ENCODE peak calls at places on chromosomes 11 and 22, in six cellular contexts. R is HepG2, F is suprapubic skin, C is small intestine, I is cardiac muscle cell, T is adipocyte. K is an unnamed sample. For H3K9me3, the result is how much of the 10 kb centered on the place peaks cover.

GRCh38 chr22:37508431-37508963 is 10.7 kb downstream of the CARD10 start:
- DNase-seq in R (no peak), F (no peak), C (no peak), I (no peak), T (no peak), K (no peak)

GRCh38 chr22:33575041-33575440 is 345.2 kb downstream of the LARGE1 start:
- DNase-seq in R (no peak), F (no peak), C (no peak), I (no peak), T (no peak), K (no peak)

GRCh38 chr11:62017878-62018642 is 50.6 kb upstream of the FTH1 start:
- DNase-seq in R (no peak), F (no peak), C (no peak), I (no peak), T (no peak), K (no peak)

GRCh38 chr11:117900720-117901440 is 24.4 kb upstream of the FXYD6 start:
- DNase-seq in R (no peak), F (peak), C (no peak), I (no peak), T (no peak), K (peak)

GRCh38 chr11:116930177-116930576 is 92.8 kb upstream of the APOA1 start:
- DNase-seq in R (peak), F (no peak), C (peak), I (peak), T (peak), K (peak)

GRCh38 chr22:21811982-21812381 is 55.5 kb downstream of the MAPK1 start:
- DNase-seq in R (no peak), F (no peak), C (no peak), I (no peak), T (no peak), K (no peak)

GRCh38 chr11:67269401-67270255 is 3.4 kb downstream of the GRK2 start:
- DNase-seq in R (no peak), F (no peak), C (peak), I (no peak), T (no peak), K (no peak)

GRCh38 chr22:48721394-48721666 is 1106.3 kb downstream of the BRD1 start:
- DNase-seq in R (no peak), F (no peak), C (peak), I (no peak), T (no peak), K (no peak)

GRCh38 chr11:124884340-124884739 is 13.3 kb downstream of the ROBO4 start:
- DNase-seq in R (no peak), F (no peak), C (no peak), I (no peak), T (no peak), K (no peak)

GRCh38 chr11:124758355-124759267 is 3.5 kb downstream of the ESAM start:
- DNase-seq in R (peak), F (peak), C (peak), I (peak), T (peak), K (peak)

GRCh38 chr11:77051511-77051910 is 15.3 kb upstream of the CAPN5 start:
- DNase-seq in R (no peak), F (no peak), C (no peak), I (no peak), T (peak), K (no peak)

DNA sequence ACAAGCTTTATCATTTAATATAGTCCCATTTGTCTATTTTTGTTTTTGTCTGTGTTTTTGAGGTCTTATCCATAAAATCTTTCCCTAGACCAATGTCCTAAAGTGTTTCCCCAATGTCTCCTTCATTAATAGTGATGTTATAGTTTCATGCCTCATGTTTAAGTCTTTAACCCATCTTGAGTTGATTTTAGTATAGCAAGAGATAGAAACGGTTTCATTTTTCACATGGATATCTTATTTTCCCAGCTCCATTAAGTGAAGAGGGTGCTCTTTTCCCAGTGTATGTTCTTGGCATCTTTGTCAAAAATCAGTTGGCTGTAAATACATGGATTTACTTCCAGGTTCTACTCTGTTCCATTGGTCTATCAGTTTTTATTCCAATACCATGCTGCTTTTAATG is 58.2 kb downstream of the KCNQ1OT1 start:
- DNase-seq in R (no peak), F (no peak), C (no peak), I (no peak), T (no peak), K (no peak)
- H3K9me3 ChIP-seq in R (half or more), F (under half), C (under half), I (under half), T (half or more), K (under half)

GRCh38 chr11:2647167-2647566 is 52.6 kb downstream of the KCNQ1OT1 start:
- DNase-seq in R (no peak), F (no peak), C (no peak), I (no peak), T (no peak), K (no peak)

GRCh38 chr11:2645779-2646118 is 54.0 kb downstream of the KCNQ1OT1 start:
- DNase-seq in R (no peak), F (no peak), C (no peak), I (no peak), T (no peak), K (no peak)

GRCh38 chr11:2647953-2648352 is 51.8 kb downstream of the KCNQ1OT1 start:
- DNase-seq in R (no peak), F (no peak), C (no peak), I (no peak), T (no peak), K (no peak)

GRCh38 chr11:2643746-2644145 is 56.0 kb downstream of the KCNQ1OT1 start:
- DNase-seq in R (no peak), F (no peak), C (no peak), I (no peak), T (no peak), K (no peak)

GRCh38 chr11:2644844-2645778 is 54.7 kb downstream of the KCNQ1OT1 start:
- DNase-seq in R (no peak), F (no peak), C (no peak), I (no peak), T (no peak), K (no peak)
- H3K9me3 ChIP-seq in R (half or more), F (under half), C (under half), I (under half), T (half or more), K (under half)

GRCh38 chr11:64415996-64416728 is 57.2 kb downstream of the RPS6KA4 start:
- DNase-seq in R (no peak), F (no peak), C (no peak), I (no peak), T (no peak), K (no peak)

GRCh38 chr11:64415286-64415685 is 56.3 kb downstream of the RPS6KA4 start:
- DNase-seq in R (no peak), F (no peak), C (no peak), I (no peak), T (no peak), K (no peak)

GRCh38 chr11:64419257-64419790 is 60.4 kb downstream of the RPS6KA4 start:
- DNase-seq in R (no peak), F (no peak), C (no peak), I (no peak), T (no peak), K (no peak)

DNA sequence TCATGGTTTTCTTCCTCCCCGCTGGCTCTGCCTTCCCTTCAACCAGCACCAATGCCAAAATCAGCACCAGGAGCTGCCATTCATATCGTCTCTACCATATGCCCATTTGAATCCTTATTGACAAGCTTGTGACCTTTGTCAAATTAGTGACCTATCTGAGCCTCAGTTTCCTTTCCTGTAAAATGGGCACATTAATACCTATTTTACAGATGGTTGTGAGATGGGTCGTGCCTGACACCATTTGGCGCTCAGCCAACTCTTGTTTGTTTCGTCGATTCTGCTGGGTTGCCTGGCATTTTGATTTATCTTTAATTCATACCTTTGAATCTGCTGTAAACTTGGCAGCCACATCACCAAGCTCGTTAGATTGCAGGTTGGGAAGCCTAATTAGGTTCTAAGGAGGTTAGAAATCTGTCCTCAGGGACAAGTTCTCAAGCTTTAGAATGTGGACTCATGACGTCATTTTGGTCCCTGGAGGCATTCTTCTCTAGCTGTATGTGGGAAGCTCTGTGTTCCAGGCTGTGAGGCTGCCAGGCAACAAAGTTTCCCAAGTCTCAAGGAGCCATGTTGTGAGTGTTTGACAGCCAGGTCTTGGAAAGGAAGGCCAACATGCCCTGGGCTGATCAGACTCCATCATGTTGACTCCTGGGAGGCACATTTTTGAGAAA is 61.0 kb downstream of the RPS6KA4 start:
- DNase-seq in R (no peak), F (no peak), C (no peak), I (no peak), T (peak), K (no peak)
- H3K9me3 ChIP-seq in R (under half), F (under half), C (under half), I (under half), T (under half), K (under half)

GRCh38 chr22:44870021-44870420 is 117.6 kb downstream of the ARHGAP8 start:
- DNase-seq in R (no peak), F (no peak), C (peak), I (peak), T (peak), K (peak)

GRCh38 chr22:44876921-44877320 is 124.5 kb downstream of the ARHGAP8 start:
- DNase-seq in R (no peak), F (no peak), C (no peak), I (no peak), T (no peak), K (no peak)

GRCh38 chr22:44869196-44869595 is 116.8 kb downstream of the ARHGAP8 start:
- DNase-seq in R (no peak), F (no peak), C (no peak), I (no peak), T (no peak), K (no peak)

GRCh38 chr22:44871782-44872181 is 119.4 kb downstream of the ARHGAP8 start:
- DNase-seq in R (no peak), F (no peak), C (no peak), I (no peak), T (no peak), K (no peak)
- H3K9me3 ChIP-seq in R (under half), F (under half), C (under half), I (under half), T (under half), K (under half)